ENCODE peak calls at places on chromosomes 13 and 19, in four cellular contexts. L, W, J and K are unnamed samples.
A peak's percentile ranks its signal among the peaks of the same experiment; 100 is the strongest.

GRCh38 chr13:40940841-40941240 is 78.3 kb downstream of the ELF1 start:
- DNase-seq in W (no peak), J (no peak), L (no peak), K (no peak)

GRCh38 chr19:18932216-18932841 is 8.7 kb downstream of the HOMER3 start:
- DNase-seq in J (no peak), L (peak; percentile 98), W (no peak), K (peak; percentile 97)

GRCh38 chr13:76473552-76474134 is 412.6 kb downstream of the KCTD12 start:
- DNase-seq in J (peak; percentile 76), L (peak; percentile 68), W (peak; percentile 25), K (peak; percentile 90)

GRCh38 chr13:92843549-92843948 is 383.1 kb upstream of the GPC6 start:
- DNase-seq in W (no peak), L (no peak), J (no peak), K (peak; percentile 22)

GRCh38 chr19:56377105-56377924 is 16.0 kb downstream of the ZNF582 start:
- DNase-seq in W (no peak), L (no peak), J (no peak), K (no peak)

GRCh38 chr13:66673401-66673800 is 556.7 kb downstream of the PCDH9 start:
- DNase-seq in W (no peak), J (peak; percentile 0), L (no peak), K (no peak)

GRCh38 chr19:14390548-14390947 is 9.3 kb downstream of the ADGRE5 start:
- DNase-seq in L (no peak), W (no peak), J (no peak), K (no peak)

GRCh38 chr19:35105411-35106290 is 10.0 kb upstream of the FXYD3 start:
- DNase-seq in J (no peak), W (no peak), L (peak; percentile 36), K (no peak)

GRCh38 chr19:34218818-34219164 is 35.6 kb upstream of the GARRE1 start:
- DNase-seq in L (no peak), W (no peak), J (no peak), K (no peak)

GRCh38 chr19:47765522-47766358 is 12.8 kb upstream of the SELENOW start:
- DNase-seq in J (peak; percentile 52), W (no peak), L (peak; percentile 68), K (peak; percentile 74)

GRCh38 chr13:92012787-92013186 is 614.4 kb downstream of the GPC5 start:
- DNase-seq in J (no peak), L (no peak), W (no peak), K (no peak)

GRCh38 chr13:75635621-75636338 is at the start of gene LMO7:
- DNase-seq in L (peak; percentile 49), W (no peak), J (peak; percentile 48), K (peak; percentile 89)

GRCh38 chr13:100014621-100015020 is 33.0 kb downstream of the ZIC2 start:
- DNase-seq in W (no peak), L (no peak), J (no peak), K (no peak)

GRCh38 chr19:3975144-3975543 is 4.2 kb upstream of the DAPK3 start:
- DNase-seq in L (no peak), W (no peak), J (no peak), K (no peak)

GRCh38 chr13:41938918-41939317 is 22.0 kb downstream of the VWA8 start:
- DNase-seq in W (no peak), J (no peak), L (no peak), K (no peak)

GRCh38 chr13:113742000-113742441 is 17.0 kb upstream of the TMEM255B start:
- DNase-seq in W (no peak), L (peak; percentile 45), J (peak; percentile 95), K (peak; percentile 11)

GRCh38 chr13:43193789-43194188 is 170.4 kb downstream of the DNAJC15 start:
- DNase-seq in J (no peak), W (no peak), L (no peak), K (no peak)

GRCh38 chr19:14826006-14826405 is 9.0 kb downstream of the OR7A5 start:
- DNase-seq in J (no peak), W (no peak), L (no peak), K (no peak)

GRCh38 chr13:90238433-90238832 is 1109.1 kb upstream of the MIR17HG start:
- DNase-seq in J (no peak), W (no peak), L (no peak), K (no peak)

GRCh38 chr19:18419195-18419698 is at the start of gene SSBP4:
- DNase-seq in L (peak; percentile 84), J (peak; percentile 66), W (no peak), K (peak; percentile 87)

GRCh38 chr13:34076943-34077703 is 259.2 kb downstream of the RFC3 start:
- DNase-seq in W (no peak), J (peak; percentile 16), L (no peak), K (peak; percentile 12)

GRCh38 chr13:24625870-24626419 is 54.3 kb upstream of the ATP12A start:
- DNase-seq in L (no peak), J (no peak), W (no peak), K (no peak)

GRCh38 chr19:39399684-39400465 is 6.8 kb upstream of the ZFP36 start:
- DNase-seq in J (no peak), W (no peak), L (no peak), K (no peak)

GRCh38 chr13:97257800-97258799 is 36.0 kb downstream of the MBNL2 start:
- DNase-seq in J (peak; percentile 87), W (peak; percentile 37), L (peak; percentile 64), K (peak; percentile 50)

GRCh38 chr19:11418166-11418517 is 972 bp downstream of the RGL3 start:
- DNase-seq in W (no peak), J (no peak), L (peak; percentile 6), K (no peak)

GRCh38 chr19:16301999-16302694 is 22.5 kb upstream of the KLF2 start:
- DNase-seq in J (no peak), W (no peak), L (no peak), K (no peak)

GRCh38 chr19:40754611-40755247 is 3.7 kb downstream of the SNRPA start:
- DNase-seq in L (no peak), J (peak; percentile 62), W (no peak), K (no peak)

GRCh38 chr13:113367771-113368170 is 3.8 kb upstream of the GRTP1 start:
- DNase-seq in L (no peak), J (no peak), W (no peak), K (no peak)

DNA sequence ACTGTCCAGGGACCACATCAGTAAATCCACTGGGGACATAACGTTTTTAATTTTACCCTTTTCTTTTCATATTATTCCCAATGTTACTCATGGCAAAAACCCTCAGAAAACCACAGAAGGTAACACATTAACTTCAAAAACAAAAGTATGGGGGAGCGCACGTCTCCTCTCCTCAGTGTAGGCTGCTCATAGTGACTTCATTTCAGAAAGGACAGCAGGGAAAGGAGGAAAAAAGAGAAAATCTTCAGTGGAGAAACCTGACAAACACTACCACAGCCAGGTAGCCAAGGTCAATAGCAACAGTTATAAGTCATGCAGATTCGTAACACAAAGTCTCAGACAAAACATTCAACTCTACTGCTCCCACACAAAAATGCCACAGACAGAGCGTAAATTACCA is 21.4 kb downstream of the DZIP1 start:
- DNase-seq in W (no peak), L (no peak), J (no peak), K (no peak)
- TF ChIP-seq FOXK2 in W (no peak), L (no peak), J (no peak), K (no peak)

GRCh38 chr13:61410669-61411297 is 4.9 kb downstream of the PCDH20 start:
- DNase-seq in J (peak; percentile 5), W (no peak), L (no peak), K (peak; percentile 10)
- TF ChIP-seq TARDBP in J (no peak), W (no peak), L (no peak), K (no peak)

DNA sequence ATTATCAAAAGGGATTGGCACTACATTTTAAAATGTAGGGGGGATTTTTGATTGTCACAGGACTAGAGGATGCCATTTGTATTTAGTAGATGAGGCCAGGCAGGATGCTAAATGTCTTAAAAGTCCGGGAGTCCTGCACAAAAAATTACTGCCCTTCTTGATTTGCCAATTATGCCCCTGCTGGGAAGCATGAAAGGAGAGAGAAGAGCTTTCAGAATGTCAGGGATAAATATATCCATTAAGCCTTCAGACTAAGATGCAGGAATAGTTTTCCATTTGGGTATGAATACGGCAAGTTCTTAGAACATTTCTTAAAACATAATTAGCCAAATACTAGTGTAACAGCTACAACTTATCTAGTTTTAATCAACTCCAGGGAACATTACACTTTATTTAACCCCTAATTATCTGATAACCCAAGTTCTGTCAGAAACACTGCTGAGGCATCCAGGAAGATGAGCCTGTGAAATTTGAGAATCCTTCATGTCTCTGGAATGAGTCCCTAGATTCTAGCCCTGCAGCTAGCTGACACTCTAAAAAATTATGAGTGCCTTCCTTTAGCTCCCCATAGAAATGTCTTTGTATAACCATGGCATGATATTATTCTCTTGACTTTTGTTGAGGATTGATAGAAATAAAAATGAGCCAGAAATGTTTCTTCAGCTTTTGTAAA is 34.1 kb downstream of the ITM2B start:
- DNase-seq in L (no peak), J (no peak), W (no peak), K (no peak)
- TF ChIP-seq FOXM1 in L (no peak), J (no peak), W (no peak), K (no peak)

GRCh38 chr19:44646049-44646416 is 2.3 kb downstream of the PVR start:
- DNase-seq in J (no peak), W (no peak), L (no peak), K (no peak)

GRCh38 chr19:44645407-44646048 is 1.8 kb downstream of the PVR start:
- DNase-seq in W (no peak), L (no peak), J (no peak), K (no peak)

GRCh38 chr19:44643605-44644390 is at the start of gene PVR:
- DNase-seq in L (peak; percentile 76), J (peak; percentile 50), W (no peak), K (peak; percentile 90)

GRCh38 chr19:44642375-44642774 is 1.3 kb upstream of the PVR start:
- DNase-seq in W (no peak), J (no peak), L (no peak), K (no peak)

GRCh38 chr19:44644391-44645016 is 794 bp downstream of the PVR start:
- DNase-seq in J (peak; percentile 34), L (peak; percentile 26), W (no peak), K (peak; percentile 53)
- TF ChIP-seq FOXK2 in J (no peak), L (no peak), W (no peak), K (no peak)

DNA sequence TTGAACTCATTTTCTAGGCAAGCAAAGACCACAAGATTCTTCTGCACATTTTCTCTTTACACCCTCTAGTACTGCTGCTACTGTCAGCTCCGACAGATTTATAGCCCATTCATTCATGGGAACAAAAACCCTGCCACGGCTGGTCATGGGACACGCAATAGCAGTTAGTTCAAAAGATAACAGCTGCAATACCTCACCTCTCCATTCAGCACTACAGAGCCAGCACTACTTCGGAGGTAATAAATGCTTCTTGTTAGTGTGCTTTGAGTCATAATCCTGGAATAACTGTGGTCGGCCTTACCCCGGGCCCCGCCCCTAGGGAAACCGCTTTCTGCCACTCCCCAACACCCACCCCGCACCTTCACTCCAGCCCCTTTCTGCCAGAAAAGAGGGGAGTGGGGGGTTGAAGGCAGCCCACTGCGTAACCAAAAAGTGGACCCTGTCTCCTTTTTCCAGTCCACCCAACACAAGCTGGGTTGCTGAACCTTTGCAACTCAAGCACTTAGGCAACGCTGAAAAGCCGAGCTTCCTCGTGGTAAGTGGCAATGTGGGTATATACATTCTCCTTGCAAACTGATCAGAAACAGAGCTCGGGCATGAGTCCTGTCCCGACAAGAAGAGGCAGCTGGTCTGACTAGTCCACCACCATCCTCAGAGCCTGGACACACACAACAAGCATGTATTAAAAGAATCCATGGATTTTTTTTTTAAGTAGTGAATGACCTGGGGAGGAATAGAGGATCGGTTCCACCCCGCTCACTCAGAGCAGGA is 240.8 kb upstream of the ZNF507 start:
- DNase-seq in W (no peak), J (no peak), L (no peak), K (peak; percentile 52)
- TF ChIP-seq TARDBP in W (no peak), J (no peak), L (no peak), K (no peak)